ENCODE peak calls at places on chromosome 22, in seven cellular contexts. One of them, this sample, is unnamed.

GRCh38 chr22:19810381-19811141 is 44.1 kb downstream of the GNB1L start:
- ATAC-seq in left lung: no peak
- ATAC-seq in pancreas: no peak
- ATAC-seq in PC-3: no peak
- ATAC-seq in activated naive CD4-positive, alpha-beta T cell treated with anti-CD3 and anti-CD28 coated beads, Interleukin-2, amount 50 U/mL, for 72 hours: no peak
- ATAC-seq in activated CD8-positive, alpha-beta T cell treated with anti-CD3 and anti-CD28 coated beads for 36 hours: peak; percentile 69
- ATAC-seq in activated T-cell treated with anti-CD3 and anti-CD28 coated beads, Interleukin-2, amount 50 U/mL, for 72 hours: peak; percentile 34
- ATAC-seq in this sample: no peak

GRCh38 chr22:30380011-30380410 is 7.2 kb downstream of the RNF215 start:
- ATAC-seq in left lung: no peak
- ATAC-seq in pancreas: no peak
- ATAC-seq in PC-3: no peak
- ATAC-seq in activated naive CD4-positive, alpha-beta T cell treated with anti-CD3 and anti-CD28 coated beads, Interleukin-2, amount 50 U/mL, for 72 hours: no peak
- ATAC-seq in activated CD8-positive, alpha-beta T cell treated with anti-CD3 and anti-CD28 coated beads for 36 hours: no peak
- ATAC-seq in activated T-cell treated with anti-CD3 and anti-CD28 coated beads, Interleukin-2, amount 50 U/mL, for 72 hours: no peak
- ATAC-seq in this sample: no peak

GRCh38 chr22:45844009-45844408 is 133.0 kb downstream of the WNT7B start:
- ATAC-seq in left lung: no peak
- ATAC-seq in pancreas: no peak
- ATAC-seq in PC-3: no peak
- ATAC-seq in activated naive CD4-positive, alpha-beta T cell treated with anti-CD3 and anti-CD28 coated beads, Interleukin-2, amount 50 U/mL, for 72 hours: no peak
- ATAC-seq in activated CD8-positive, alpha-beta T cell treated with anti-CD3 and anti-CD28 coated beads for 36 hours: no peak
- ATAC-seq in activated T-cell treated with anti-CD3 and anti-CD28 coated beads, Interleukin-2, amount 50 U/mL, for 72 hours: no peak
- ATAC-seq in this sample: no peak

GRCh38 chr22:46612341-46612903 is 7.8 kb upstream of the GRAMD4 start:
- ATAC-seq in left lung: no peak
- ATAC-seq in pancreas: no peak
- ATAC-seq in PC-3: no peak
- ATAC-seq in activated naive CD4-positive, alpha-beta T cell treated with anti-CD3 and anti-CD28 coated beads, Interleukin-2, amount 50 U/mL, for 72 hours: no peak
- ATAC-seq in activated CD8-positive, alpha-beta T cell treated with anti-CD3 and anti-CD28 coated beads for 36 hours: no peak
- ATAC-seq in activated T-cell treated with anti-CD3 and anti-CD28 coated beads, Interleukin-2, amount 50 U/mL, for 72 hours: no peak
- ATAC-seq in this sample: peak; percentile 7

GRCh38 chr22:24407278-24407665 is 20.1 kb upstream of the ADORA2A start:
- ATAC-seq in left lung: no peak
- ATAC-seq in pancreas: no peak
- ATAC-seq in PC-3: no peak
- ATAC-seq in activated naive CD4-positive, alpha-beta T cell treated with anti-CD3 and anti-CD28 coated beads, Interleukin-2, amount 50 U/mL, for 72 hours: no peak
- ATAC-seq in activated CD8-positive, alpha-beta T cell treated with anti-CD3 and anti-CD28 coated beads for 36 hours: no peak
- ATAC-seq in activated T-cell treated with anti-CD3 and anti-CD28 coated beads, Interleukin-2, amount 50 U/mL, for 72 hours: no peak
- ATAC-seq in this sample: no peak

GRCh38 chr22:27489265-27489675 is 312.3 kb downstream of the MN1 start:
- ATAC-seq in left lung: no peak
- ATAC-seq in pancreas: peak; percentile 95
- ATAC-seq in PC-3: peak; percentile 48
- ATAC-seq in activated naive CD4-positive, alpha-beta T cell treated with anti-CD3 and anti-CD28 coated beads, Interleukin-2, amount 50 U/mL, for 72 hours: no peak
- ATAC-seq in activated CD8-positive, alpha-beta T cell treated with anti-CD3 and anti-CD28 coated beads for 36 hours: no peak
- ATAC-seq in activated T-cell treated with anti-CD3 and anti-CD28 coated beads, Interleukin-2, amount 50 U/mL, for 72 hours: no peak
- ATAC-seq in this sample: no peak

GRCh38 chr22:50684986-50685385 is 12.4 kb downstream of the SHANK3 start:
- ATAC-seq in left lung: no peak
- ATAC-seq in pancreas: no peak
- ATAC-seq in PC-3: no peak
- ATAC-seq in activated naive CD4-positive, alpha-beta T cell treated with anti-CD3 and anti-CD28 coated beads, Interleukin-2, amount 50 U/mL, for 72 hours: no peak
- ATAC-seq in activated CD8-positive, alpha-beta T cell treated with anti-CD3 and anti-CD28 coated beads for 36 hours: no peak
- ATAC-seq in activated T-cell treated with anti-CD3 and anti-CD28 coated beads, Interleukin-2, amount 50 U/mL, for 72 hours: no peak
- ATAC-seq in this sample: no peak

GRCh38 chr22:38479096-38479840 is 11.4 kb downstream of the KDELR3 start:
- ATAC-seq in left lung: no peak
- ATAC-seq in pancreas: peak; percentile 11
- ATAC-seq in PC-3: no peak
- ATAC-seq in activated naive CD4-positive, alpha-beta T cell treated with anti-CD3 and anti-CD28 coated beads, Interleukin-2, amount 50 U/mL, for 72 hours: no peak
- ATAC-seq in activated CD8-positive, alpha-beta T cell treated with anti-CD3 and anti-CD28 coated beads for 36 hours: no peak
- ATAC-seq in activated T-cell treated with anti-CD3 and anti-CD28 coated beads, Interleukin-2, amount 50 U/mL, for 72 hours: no peak
- ATAC-seq in this sample: peak; percentile 4

GRCh38 chr22:45290410-45290936 is 5.7 kb downstream of the UPK3A start:
- ATAC-seq in left lung: peak; percentile 45
- ATAC-seq in pancreas: peak; percentile 17
- ATAC-seq in PC-3: peak; percentile 89
- ATAC-seq in activated naive CD4-positive, alpha-beta T cell treated with anti-CD3 and anti-CD28 coated beads, Interleukin-2, amount 50 U/mL, for 72 hours: no peak
- ATAC-seq in activated CD8-positive, alpha-beta T cell treated with anti-CD3 and anti-CD28 coated beads for 36 hours: no peak
- ATAC-seq in activated T-cell treated with anti-CD3 and anti-CD28 coated beads, Interleukin-2, amount 50 U/mL, for 72 hours: no peak
- ATAC-seq in this sample: peak; percentile 54